ENCODE peak calls at places on chromosomes 13 and 19, in four cellular contexts. D is fibroblast of gingiva, E is dermis blood vessel endothelial cell, I is T-helper 9 cell. O is an unnamed sample.
A peak's percentile ranks its signal among the peaks of the same experiment; 100 is the strongest.

GRCh38 chr13:52850396-52851152 is 2.1 kb upstream of the PCDH8 start:
- DNase-seq in D (peak; percentile 14), E (peak; percentile 61), I (no peak), O (peak; percentile 43)

GRCh38 chr19:40754611-40755247 is 3.7 kb downstream of the SNRPA start:
- DNase-seq in I (no peak), E (no peak), D (no peak), O (no peak)

GRCh38 chr19:42286349-42287016 is 15.4 kb upstream of the PRR19 start:
- DNase-seq in I (no peak), E (peak; percentile 72), D (no peak), O (peak; percentile 67)

GRCh38 chr13:48618937-48619336 is 34.8 kb upstream of the CYSLTR2 start:
- DNase-seq in E (no peak), D (no peak), I (no peak), O (no peak)

GRCh38 chr13:26440111-26440510 is 117.4 kb upstream of the WASF3 start:
- DNase-seq in D (no peak), E (no peak), I (no peak), O (no peak)

GRCh38 chr13:83884141-83884540 is 1.9 kb upstream of the SLITRK1 start:
- DNase-seq in I (no peak), E (no peak), D (peak; percentile 8), O (no peak)

GRCh38 chr13:98108330-98108729 is 34.6 kb upstream of the FARP1 start:
- DNase-seq in D (no peak), I (no peak), E (no peak), O (no peak)

GRCh38 chr19:16203256-16204004 is 5.7 kb downstream of the AP1M1 start:
- DNase-seq in D (no peak), E (no peak), I (no peak), O (no peak)

GRCh38 chr19:41928754-41929535 is 696 bp upstream of the ERFL start:
- DNase-seq in D (no peak), E (no peak), I (no peak), O (no peak)

GRCh38 chr13:49060698-49061387 is 85.1 kb downstream of the FNDC3A start:
- DNase-seq in I (no peak), E (no peak), D (peak; percentile 26), O (no peak)

GRCh38 chr19:17877696-17878095 is 6.0 kb downstream of the SLC5A5 start:
- DNase-seq in D (no peak), I (no peak), E (no peak), O (no peak)

GRCh38 chr13:96900992-96901391 is 93.3 kb downstream of the OXGR1 start:
- DNase-seq in E (no peak), I (no peak), D (no peak), O (no peak)

GRCh38 chr13:48042889-48043288 is 5.4 kb downstream of the NUDT15 start:
- DNase-seq in D (no peak), I (no peak), E (no peak), O (no peak)

GRCh38 chr19:49700563-49700962 is 9.6 kb downstream of the CPT1C start:
- DNase-seq in D (no peak), E (no peak), I (no peak), O (no peak)

O was measured in dermis microvascular lymphatic vessel endothelial cell.